ENCODE peak calls at places on chromosomes 4 and X, in six cellular contexts. A is NCI-H1105; H is stimulated activated CD4-positive, alpha-beta T cell treated with anti-CD3 and anti-CD28 coated beads, Interleukin-2, amount 100 ng/mL, for 48 hours; V is type B pancreatic cell; O is right cardiac atrium; K is anterior cingulate cortex. P is an unnamed sample.

GRCh38 chr4:2790583-2791517 is 2.0 kb upstream of the SH3BP2 start:
- DNase-seq in A (no peak), H (no peak), V (no peak), O (peak; percentile 68), K (no peak), P (no peak)

GRCh38 chr4:122010610-122011009 is 58.8 kb upstream of the TRPC3 start:
- DNase-seq in A (no peak), H (no peak), V (no peak), O (no peak), K (no peak), P (no peak)

GRCh38 chrX:129678176-129678880 is 23.6 kb upstream of the APLN start:
- DNase-seq in A (peak; percentile 69), H (peak; percentile 27), V (peak; percentile 55), O (peak; percentile 75), K (no peak), P (no peak)

GRCh38 chr4:67122029-67122428 is 423.3 kb downstream of the CENPC start:
- DNase-seq in A (no peak), H (no peak), V (no peak), O (no peak), K (no peak), P (no peak)

GRCh38 chrX:140393507-140393906 is 111.4 kb downstream of the SOX3 start:
- DNase-seq in A (no peak), H (no peak), V (no peak), O (no peak), K (no peak), P (no peak)

GRCh38 chr4:151012836-151013235 is 2.2 kb downstream of the LRBA start:
- DNase-seq in A (no peak), H (no peak), V (no peak), O (no peak), K (no peak), P (no peak)

GRCh38 chr4:151569650-151570049 is 160.7 kb downstream of the FHIP1A start:
- DNase-seq in A (no peak), H (no peak), V (no peak), O (no peak), K (no peak), P (no peak)

GRCh38 chrX:119758682-119759332 is 419 bp downstream of the SOWAHD start:
- DNase-seq in A (no peak), H (no peak), V (no peak), O (peak; percentile 69), K (no peak), P (no peak)

GRCh38 chr4:76897522-76898384 is at the start of gene SOWAHB:
- DNase-seq in A (peak; percentile 40), H (no peak), V (no peak), O (peak; percentile 56), K (no peak), P (no peak)

GRCh38 chr4:145154573-145154972 is 25.8 kb downstream of the OTUD4 start:
- DNase-seq in A (no peak), H (no peak), V (no peak), O (no peak), K (no peak), P (peak; percentile 5)

GRCh38 chr4:151204925-151205524 is 71.9 kb upstream of the PRSS48 start:
- DNase-seq in A (no peak), H (no peak), V (no peak), O (no peak), K (no peak), P (no peak)

GRCh38 chr4:87677731-87678130 is 27.7 kb downstream of the DMP1 start:
- DNase-seq in A (no peak), H (no peak), V (no peak), O (peak; percentile 65), K (no peak), P (no peak)

GRCh38 chrX:64975491-64975890 is 759 bp downstream of the ZC4H2 start:
- DNase-seq in A (no peak), H (peak; percentile 1), V (no peak), O (peak; percentile 50), K (no peak), P (peak; percentile 13)